ENCODE peak calls at places on chromosomes 16 and 17, in nine cellular contexts. K, B, R, A, Q, O, I, T and E are unnamed samples.

GRCh38 chr16:66486773-66487579 is 59.9 kb downstream of the BEAN1 start:
- DNase-seq in K (no peak), B (peak; percentile 65), R (peak; percentile 38), A (no peak), Q (no peak), O (no peak), I (no peak), T (no peak), E (no peak)

GRCh38 chr17:27563532-27563931 is 67.5 kb upstream of the LGALS9 start:
- DNase-seq in K (no peak), B (no peak), R (no peak), A (no peak), Q (no peak), O (no peak), I (no peak), T (no peak), E (no peak)

GRCh38 chr17:74271902-74272563 is 2.0 kb upstream of the DNAI2 start:
- DNase-seq in K (peak; percentile 64), B (peak; percentile 75), R (peak; percentile 63), A (no peak), Q (no peak), O (peak; percentile 63), I (peak; percentile 77), T (peak; percentile 82), E (no peak)

GRCh38 chr17:57004944-57005579 is 27.1 kb downstream of the SCPEP1 start:
- DNase-seq in K (no peak), B (no peak), R (no peak), A (no peak), Q (no peak), O (no peak), I (no peak), T (no peak), E (no peak)

GRCh38 chr17:49439673-49440571 is 25.2 kb upstream of the PHB1 start:
- DNase-seq in K (no peak), B (no peak), R (no peak), A (no peak), Q (peak; percentile 32), O (no peak), I (no peak), T (no peak), E (no peak)

GRCh38 chr16:7013990-7014389 is 318.7 kb upstream of the RBFOX1 start:
- DNase-seq in K (no peak), B (no peak), R (no peak), A (no peak), Q (no peak), O (no peak), I (no peak), T (no peak), E (no peak)

GRCh38 chr16:59249049-59249448 is 514.9 kb upstream of the GOT2 start:
- DNase-seq in K (no peak), B (no peak), R (no peak), A (no peak), Q (peak; percentile 52), O (no peak), I (no peak), T (no peak), E (no peak)

GRCh38 chr16:73149329-73149728 is 101.4 kb upstream of the ZFHX3 start:
- DNase-seq in K (no peak), B (no peak), R (no peak), A (no peak), Q (no peak), O (no peak), I (no peak), T (no peak), E (no peak)

GRCh38 chr16:3587547-3588110 is 10.4 kb upstream of the NLRC3 start:
- DNase-seq in K (no peak), B (no peak), R (no peak), A (no peak), Q (no peak), O (no peak), I (no peak), T (no peak), E (no peak)

GRCh38 chr17:57602896-57603295 is 142.2 kb downstream of the CCDC182 start:
- DNase-seq in K (no peak), B (no peak), R (no peak), A (no peak), Q (no peak), O (no peak), I (no peak), T (no peak), E (no peak)

GRCh38 chr17:3974138-3974687 is 10.0 kb upstream of the ATP2A3 start:
- DNase-seq in K (no peak), B (no peak), R (no peak), A (peak; percentile 46), Q (no peak), O (peak; percentile 51), I (no peak), T (no peak), E (peak; percentile 43)

GRCh38 chr17:55264640-55265298 is at the start of gene HLF:
- DNase-seq in K (peak; percentile 83), B (peak; percentile 93), R (peak; percentile 82), A (peak; percentile 88), Q (peak; percentile 75), O (peak; percentile 92), I (peak; percentile 73), T (peak; percentile 87), E (peak; percentile 86)

GRCh38 chr17:55895112-55895759 is 144.4 kb downstream of the PCTP start:
- DNase-seq in K (no peak), B (no peak), R (no peak), A (no peak), Q (no peak), O (no peak), I (no peak), T (no peak), E (no peak)

GRCh38 chr16:58500329-58501241 is 642 bp downstream of the NDRG4 start:
- DNase-seq in K (no peak), B (peak; percentile 56), R (no peak), A (no peak), Q (peak; percentile 73), O (peak; percentile 36), I (no peak), T (no peak), E (no peak)

DNA sequence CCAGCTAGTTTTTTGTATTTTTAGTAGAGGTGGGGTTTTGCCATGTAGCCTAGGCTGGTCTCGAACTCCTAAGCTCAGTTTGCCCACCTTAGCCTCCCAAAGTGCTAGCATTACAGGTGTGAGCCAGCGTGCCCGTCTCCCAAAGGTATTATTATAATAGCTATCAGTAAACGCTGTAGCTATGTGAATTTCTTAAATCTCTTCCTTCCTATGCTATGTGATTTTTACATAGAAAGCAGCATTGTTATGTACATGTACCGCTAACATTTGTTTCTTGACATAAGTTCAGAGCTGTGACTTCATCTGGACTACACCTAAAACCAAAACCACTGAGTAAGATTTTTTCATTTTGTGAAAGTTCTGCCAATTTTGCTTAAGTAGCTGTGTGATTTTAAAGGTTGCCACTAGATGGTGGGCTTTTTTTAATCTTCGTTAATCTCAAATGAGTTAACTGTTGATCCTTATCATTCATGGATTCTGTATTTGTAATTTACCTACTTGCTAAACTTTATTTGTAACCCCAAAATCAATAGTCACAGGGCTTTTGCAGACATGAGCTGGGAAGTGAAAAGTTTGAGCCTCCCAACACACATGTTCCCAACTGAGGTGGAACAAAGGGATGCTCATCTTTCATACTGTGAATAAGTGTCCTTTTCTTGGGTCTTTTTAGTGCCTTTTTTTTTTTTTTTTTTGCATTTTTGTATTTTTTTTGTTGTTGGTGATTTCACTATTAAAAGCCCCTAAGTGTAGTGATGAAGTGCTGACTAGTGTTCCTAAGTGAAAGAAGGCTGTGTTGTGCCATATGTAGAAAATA is 21.9 kb downstream of the PRKAR1A start:
- DNase-seq in K (no peak), B (no peak), R (no peak), A (no peak), Q (no peak), O (no peak), I (no peak), T (no peak), E (no peak)
- H3K36me3 ChIP-seq in K (peaks cover 99% of the 10 kb centered on the region), B (peaks cover 43% of the 10 kb centered on the region), R (no peaks in the 10 kb centered on the region), A (peaks cover 73% of the 10 kb centered on the region), Q (peaks cover 37% of the 10 kb centered on the region), O (peaks cover 14% of the 10 kb centered on the region), I (peaks cover 97% of the 10 kb centered on the region), T (peaks cover 96% of the 10 kb centered on the region), E (peaks cover 14% of the 10 kb centered on the region)

GRCh38 chr16:81938331-81939163 is 72.7 kb downstream of the SDR42E1 start:
- DNase-seq in K (no peak), B (no peak), R (no peak), A (no peak), Q (peak; percentile 27), O (no peak), I (no peak), T (no peak), E (no peak)

GRCh38 chr16:81940781-81941560 is 70.3 kb downstream of the SDR42E1 start:
- DNase-seq in K (no peak), B (no peak), R (no peak), A (no peak), Q (peak; percentile 45), O (no peak), I (no peak), T (no peak), E (no peak)

GRCh38 chr16:81936209-81936608 is 75.1 kb downstream of the SDR42E1 start:
- DNase-seq in K (no peak), B (no peak), R (no peak), A (no peak), Q (peak; percentile 39), O (no peak), I (no peak), T (no peak), E (no peak)

GRCh38 chr16:81937305-81938038 is 73.8 kb downstream of the SDR42E1 start:
- DNase-seq in K (peak; percentile 16), B (no peak), R (no peak), A (no peak), Q (peak; percentile 43), O (no peak), I (no peak), T (no peak), E (no peak)

GRCh38 chr16:81939164-81940067 is 71.9 kb downstream of the SDR42E1 start:
- DNase-seq in K (no peak), B (no peak), R (no peak), A (no peak), Q (peak; percentile 71), O (no peak), I (no peak), T (no peak), E (no peak)
- TF ChIP-seq CTCF in K (no peak), B (no peak), R (no peak), A (no peak), Q (peak; percentile 22), O (no peak), I (no peak), T (no peak), E (no peak)

DNA sequence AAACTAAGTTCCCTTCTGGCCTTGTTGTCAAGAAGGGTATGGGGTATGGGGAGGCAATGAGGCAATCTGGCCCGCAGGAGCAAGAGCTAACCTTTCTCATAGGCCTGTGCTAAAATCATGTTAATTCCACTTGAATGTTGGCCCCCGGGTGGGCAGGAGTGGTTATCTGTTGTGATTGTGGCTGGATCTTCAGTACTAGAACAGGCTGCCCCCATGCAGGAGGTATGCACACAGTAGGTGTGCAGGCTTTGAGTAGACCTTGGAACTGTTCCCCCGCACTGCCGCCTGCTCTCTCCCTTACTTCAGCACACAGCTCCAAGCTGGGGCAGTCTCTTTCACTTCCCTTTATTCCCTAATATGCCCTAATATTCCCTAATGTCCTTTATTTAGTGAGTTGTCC is 52.4 kb upstream of the TANGO6 start:
- DNase-seq in K (no peak), B (no peak), R (no peak), A (no peak), Q (peak; percentile 60), O (no peak), I (no peak), T (no peak), E (no peak)
- H3K4me1 ChIP-seq in K (no peaks in the 10 kb centered on the region), B (peaks cover 16% of the 10 kb centered on the region), R (no peaks in the 10 kb centered on the region), A (no peaks in the 10 kb centered on the region), Q (peaks cover 35% of the 10 kb centered on the region), O (no peaks in the 10 kb centered on the region), I (peaks cover 38% of the 10 kb centered on the region), T (peaks cover 7% of the 10 kb centered on the region), E (peaks cover 66% of the 10 kb centered on the region)

GRCh38 chr17:47819475-47819874 is 2.1 kb downstream of the OSBPL7 start:
- DNase-seq in K (no peak), B (no peak), R (no peak), A (no peak), Q (no peak), O (peak; percentile 51), I (no peak), T (no peak), E (no peak)
- H3K36me3 ChIP-seq in K (peaks cover 62% of the 10 kb centered on the region), B (peaks cover 28% of the 10 kb centered on the region), R (no peaks in the 10 kb centered on the region), A (peaks cover 60% of the 10 kb centered on the region), Q (peaks cover 7% of the 10 kb centered on the region), O (no peaks in the 10 kb centered on the region), I (peaks cover 68% of the 10 kb centered on the region), T (peaks cover 55% of the 10 kb centered on the region), E (peaks cover 47% of the 10 kb centered on the region)